ENCODE peak calls at places on chromosome 3, in seven cellular contexts. E is mesenchymal stem cell, C is fibroblast of lung, K is dorsolateral prefrontal cortex, Q is GM23248, H is A549, F is left ventricle myocardium inferior. O is an unnamed sample.

GRCh38 chr3:195878424-195879274 is 29.7 kb downstream of the TNK2 start:
- DNase-seq in H (no peak), F (no peak), Q (no peak), C (no peak), E (no peak), K (no peak), O (no peak)

GRCh38 chr3:171822707-171823106 is 12.4 kb upstream of the PLD1 start:
- DNase-seq in K (no peak), F (no peak), Q (no peak), C (no peak), H (no peak), E (no peak), O (no peak)

GRCh38 chr3:149120051-149120972 is 9.1 kb upstream of the HPS3 start:
- DNase-seq in K (no peak), Q (peak), H (peak), F (no peak), E (peak), C (peak), O (peak)

GRCh38 chr3:141643391-141643790 is 94.7 kb upstream of the RNF7 start:
- DNase-seq in F (no peak), K (no peak), E (no peak), C (no peak), H (no peak), Q (peak), O (peak)

GRCh38 chr3:133967992-133968892 is 61.5 kb downstream of the SLCO2A1 start:
- DNase-seq in C (no peak), H (no peak), F (no peak), K (no peak), E (no peak), Q (no peak), O (no peak)

GRCh38 chr3:59818033-59818936 is 768.5 kb upstream of the CFAP20DC start:
- DNase-seq in K (peak), F (peak), Q (peak), E (peak), H (peak), C (peak), O (peak)

GRCh38 chr3:13208706-13209295 is 135.6 kb upstream of the IQSEC1 start:
- DNase-seq in F (no peak), C (no peak), Q (no peak), H (no peak), E (no peak), K (no peak), O (no peak)

GRCh38 chr3:12470111-12470510 is 14.2 kb upstream of the TSEN2 start:
- DNase-seq in C (no peak), F (no peak), Q (peak), E (no peak), H (peak), K (no peak), O (peak)

GRCh38 chr3:16801698-16802097 is 83.1 kb upstream of the PLCL2 start:
- DNase-seq in E (no peak), C (no peak), F (no peak), K (peak), H (no peak), Q (peak), O (peak)

GRCh38 chr3:171712168-171712938 is 97.9 kb downstream of the PLD1 start:
- DNase-seq in F (no peak), K (no peak), H (peak), C (peak), E (peak), Q (no peak), O (peak)

GRCh38 chr3:113507501-113508067 is 7.4 kb downstream of the SPICE1 start:
- DNase-seq in K (no peak), F (no peak), Q (no peak), H (no peak), E (no peak), C (no peak), O (no peak)

GRCh38 chr3:140288575-140288974 is 353.6 kb downstream of the CLSTN2 start:
- DNase-seq in H (no peak), E (no peak), F (no peak), K (no peak), Q (peak), C (no peak), O (peak)

GRCh38 chr3:102132370-102132769 is 283.1 kb downstream of the NFKBIZ start:
- DNase-seq in F (no peak), K (no peak), E (peak), H (no peak), Q (peak), C (peak), O (no peak)

GRCh38 chr3:197295871-197296270 is 2.5 kb downstream of the DLG1 start:
- DNase-seq in C (no peak), Q (no peak), E (no peak), F (no peak), K (no peak), H (no peak), O (no peak)

GRCh38 chr3:110327870-110328269 is 743.7 kb upstream of the NECTIN3 start:
- DNase-seq in K (no peak), E (peak), C (no peak), H (no peak), Q (peak), F (no peak), O (no peak)

GRCh38 chr3:125593991-125594574 is 1.2 kb downstream of the OSBPL11 start:
- DNase-seq in Q (peak), C (peak), K (no peak), H (no peak), E (peak), F (no peak), O (no peak)
- H3K27ac ChIP-seq in Q (peak), C (peak), K (peak), H (peak), E (peak), F (peak), O (peak)

GRCh38 chr3:14425574-14426304 is 23.3 kb downstream of the SLC6A6 start:
- DNase-seq in F (no peak), H (no peak), E (no peak), Q (no peak), K (no peak), C (no peak), O (no peak)
- H3K27ac ChIP-seq in F (peak), H (peak), E (no peak), Q (no peak), K (no peak), C (no peak), O (no peak)

GRCh38 chr3:53693441-53693840 is 152.8 kb downstream of the CHDH start:
- DNase-seq in C (no peak), K (no peak), F (no peak), E (no peak), H (no peak), Q (no peak), O (no peak)
- H3K27ac ChIP-seq in C (no peak), K (no peak), F (no peak), E (no peak), H (no peak), Q (no peak), O (no peak)

GRCh38 chr3:52470920-52471319 is 15.5 kb downstream of the NISCH start:
- DNase-seq in K (no peak), F (no peak), H (no peak), E (no peak), Q (no peak), C (no peak), O (no peak)

GRCh38 chr3:52469001-52469400 is 13.6 kb downstream of the NISCH start:
- DNase-seq in C (no peak), K (peak), E (no peak), Q (no peak), F (no peak), H (no peak), O (no peak)

GRCh38 chr3:52473031-52473430 is 17.6 kb downstream of the NISCH start:
- DNase-seq in C (no peak), E (no peak), Q (no peak), F (no peak), K (no peak), H (no peak), O (no peak)

GRCh38 chr3:52471371-52472238 is 16.2 kb downstream of the NISCH start:
- DNase-seq in K (peak), Q (peak), F (peak), H (peak), E (peak), C (peak), O (no peak)

DNA sequence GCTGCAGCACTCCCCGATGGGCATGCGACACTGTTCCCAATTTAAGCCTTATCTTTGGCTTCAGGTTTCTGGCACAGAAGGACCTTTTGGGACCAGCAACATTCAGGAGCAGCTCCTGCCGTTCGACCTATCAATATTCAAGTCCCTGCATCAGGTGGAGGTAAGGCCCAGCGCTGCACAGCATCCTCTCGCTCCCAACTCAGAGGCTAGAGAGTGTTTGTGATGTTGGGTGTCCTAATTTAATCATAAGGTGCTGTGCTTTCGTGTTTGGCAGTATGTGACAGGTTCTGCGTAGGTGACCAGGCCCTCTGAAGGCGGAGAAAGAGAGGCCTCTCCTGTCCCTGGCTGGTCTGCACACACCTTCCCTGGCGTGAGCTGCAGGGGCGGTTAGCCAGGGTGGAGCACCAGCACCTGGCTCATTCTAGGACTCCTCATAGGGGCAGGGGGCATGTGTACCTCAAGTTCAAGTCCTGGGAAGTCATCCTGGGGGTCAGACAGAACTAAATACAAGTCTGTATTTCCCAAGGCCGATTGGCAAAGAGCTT is 16.9 kb downstream of the NISCH start:
- DNase-seq in Q (no peak), C (no peak), F (no peak), H (no peak), E (no peak), K (no peak), O (no peak)
- H3K27ac ChIP-seq in Q (no peak), C (no peak), F (peak), H (no peak), E (no peak), K (peak), O (no peak)

GRCh38 chr3:127773752-127774395 is 48.4 kb downstream of the MGLL start:
- DNase-seq in E (no peak), H (no peak), K (no peak), C (no peak), F (no peak), Q (no peak), O (no peak)

GRCh38 chr3:127776347-127776746 is 46.0 kb downstream of the MGLL start:
- DNase-seq in F (no peak), Q (no peak), C (no peak), K (no peak), E (no peak), H (no peak), O (no peak)

GRCh38 chr3:127772776-127773751 is 49.3 kb downstream of the MGLL start:
- DNase-seq in C (peak), F (no peak), K (no peak), Q (no peak), H (no peak), E (peak), O (no peak)

GRCh38 chr3:127775398-127776109 is 46.8 kb downstream of the MGLL start:
- DNase-seq in H (no peak), E (peak), Q (peak), C (peak), F (peak), K (no peak), O (peak)

GRCh38 chr3:127774647-127775046 is 47.7 kb downstream of the MGLL start:
- DNase-seq in Q (no peak), E (no peak), F (no peak), C (no peak), K (no peak), H (no peak), O (no peak)
- H3K27ac ChIP-seq in Q (peak), E (peak), F (peak), C (peak), K (peak), H (peak), O (peak)

GRCh38 chr3:55965776-55966175 is 478.7 kb upstream of the WNT5A start:
- DNase-seq in F (no peak), H (no peak), K (no peak), Q (no peak), C (no peak), E (no peak), O (no peak)
- H3K27ac ChIP-seq in F (no peak), H (no peak), K (no peak), Q (no peak), C (no peak), E (no peak), O (no peak)

GRCh38 chr3:11465744-11466611 is 177.7 kb downstream of the VGLL4 start:
- DNase-seq in K (no peak), C (peak), E (peak), Q (peak), F (no peak), H (no peak), O (peak)

GRCh38 chr3:11470031-11470853 is 173.5 kb downstream of the VGLL4 start:
- DNase-seq in H (no peak), K (no peak), F (no peak), E (no peak), C (no peak), Q (peak), O (no peak)

GRCh38 chr3:11459147-11459837 is 184.4 kb downstream of the VGLL4 start:
- DNase-seq in E (no peak), H (no peak), K (no peak), Q (peak), C (peak), F (no peak), O (peak)

GRCh38 chr3:11467875-11468274 is 175.8 kb downstream of the VGLL4 start:
- DNase-seq in K (no peak), E (no peak), F (no peak), Q (no peak), C (no peak), H (no peak), O (no peak)

DNA sequence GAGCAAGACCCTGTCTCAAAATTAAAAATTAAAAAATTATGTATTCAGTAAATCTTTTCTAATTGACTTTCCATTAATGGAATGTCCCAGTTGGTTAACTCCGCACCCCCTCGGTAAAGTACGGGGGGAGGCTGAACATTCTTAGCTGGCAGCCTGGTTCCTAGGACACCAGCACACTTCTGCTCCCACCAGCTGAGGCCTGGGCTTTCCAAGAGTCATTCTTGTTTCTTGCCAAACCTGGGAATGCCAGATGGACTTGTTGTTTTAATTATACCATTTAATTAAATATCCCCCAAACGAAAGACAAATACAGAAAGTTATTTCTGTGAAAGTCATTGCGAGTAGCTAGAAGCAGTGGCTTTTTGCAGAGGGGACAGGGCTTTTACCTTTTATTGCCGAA is 179.4 kb downstream of the VGLL4 start:
- DNase-seq in C (no peak), K (no peak), E (no peak), Q (no peak), F (no peak), H (no peak), O (no peak)
- H3K27ac ChIP-seq in C (no peak), K (no peak), E (no peak), Q (no peak), F (peak), H (no peak), O (no peak)

GRCh38 chr3:129460155-129460554 is 20.1 kb downstream of the IFT122 start:
- DNase-seq in E (no peak), Q (no peak), C (no peak), H (no peak), F (no peak), K (no peak), O (no peak)

GRCh38 chr3:129462365-129462968 is 22.4 kb downstream of the IFT122 start:
- DNase-seq in H (no peak), E (no peak), K (no peak), Q (no peak), C (no peak), F (no peak), O (no peak)

GRCh38 chr3:129460572-129460971 is 20.5 kb downstream of the IFT122 start:
- DNase-seq in F (no peak), K (no peak), C (no peak), H (no peak), E (no peak), Q (no peak), O (no peak)

GRCh38 chr3:129461461-129462146 is 21.6 kb downstream of the IFT122 start:
- DNase-seq in H (no peak), C (peak), K (no peak), F (peak), Q (peak), E (peak), O (no peak)

GRCh38 chr3:129461022-129461421 is 21.0 kb downstream of the IFT122 start:
- DNase-seq in E (peak), Q (peak), F (no peak), C (peak), H (no peak), K (no peak), O (peak)
- H3K27ac ChIP-seq in E (no peak), Q (peak), F (peak), C (no peak), H (no peak), K (peak), O (peak)

DNA sequence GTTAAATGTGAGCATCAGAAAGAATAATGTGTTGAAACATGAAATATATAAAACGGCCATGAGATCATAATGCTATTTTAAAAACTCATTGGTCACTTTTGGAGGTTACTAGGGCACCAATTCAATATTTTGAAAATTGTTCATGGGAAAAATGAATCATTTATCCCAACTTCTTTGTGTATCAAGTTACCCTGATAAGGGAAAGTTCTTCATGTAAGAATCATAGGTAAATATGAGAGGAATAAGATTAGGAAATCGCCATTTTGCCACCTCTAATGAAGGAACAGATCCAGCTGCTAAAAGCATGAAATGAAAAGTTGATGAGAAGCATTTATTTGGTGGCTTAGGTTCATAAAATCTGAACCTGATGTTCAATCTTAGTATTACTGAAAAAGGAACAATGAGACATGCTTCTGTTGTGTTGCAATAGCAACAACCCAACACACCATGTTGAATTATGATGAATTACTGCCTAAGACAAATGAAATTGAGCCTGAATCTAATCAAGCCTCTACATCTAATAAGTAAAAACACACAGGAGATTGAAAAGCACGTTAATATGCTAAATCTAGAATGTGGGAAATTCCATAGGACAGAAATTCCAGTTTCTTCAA is 32.5 kb downstream of the ABHD5 start:
- DNase-seq in E (no peak), H (peak), Q (peak), F (no peak), K (no peak), C (peak), O (peak)
- H3K27ac ChIP-seq in E (no peak), H (no peak), Q (peak), F (no peak), K (no peak), C (peak), O (peak)

GRCh38 chr3:64188810-64189560 is 36.3 kb downstream of the PRICKLE2 start:
- DNase-seq in K (no peak), E (peak), Q (peak), F (no peak), C (peak), H (peak), O (peak)
- H3K27ac ChIP-seq in K (peak), E (peak), Q (peak), F (peak), C (peak), H (peak), O (peak)

O was measured in astrocyte.